ENCODE peak calls at places on chromosomes 6 and 20, in five cellular contexts. One of them, this sample, is unnamed. For H3K4me1, the result is how much of the 10 kb centered on the place peaks cover.

GRCh38 chr6:30091577-30092381 is 16.2 kb upstream of the RNF39 start:
- DNase-seq in psoas muscle: peak
- DNase-seq in PC-3: peak
- DNase-seq in fibroblast of lung: peak
- DNase-seq in sigmoid colon: no peak
- DNase-seq in this sample: peak

GRCh38 chr6:84645000-84645399 is 119.4 kb downstream of the TBX18 start:
- DNase-seq in psoas muscle: no peak
- DNase-seq in PC-3: peak
- DNase-seq in sigmoid colon: no peak
- DNase-seq in fibroblast of lung: peak
- DNase-seq in this sample: peak

GRCh38 chr20:17762243-17762872 is 62.6 kb downstream of the BANF2 start:
- DNase-seq in fibroblast of lung: no peak
- DNase-seq in PC-3: no peak
- DNase-seq in psoas muscle: no peak
- DNase-seq in sigmoid colon: no peak
- DNase-seq in this sample: no peak

GRCh38 chr6:14125346-14125745 is 7.8 kb downstream of the CD83 start:
- DNase-seq in PC-3: no peak
- DNase-seq in fibroblast of lung: no peak
- DNase-seq in psoas muscle: no peak
- DNase-seq in sigmoid colon: no peak
- DNase-seq in this sample: no peak

GRCh38 chr6:71482742-71483141 is 194.1 kb downstream of the OGFRL1 start:
- DNase-seq in PC-3: peak
- DNase-seq in sigmoid colon: no peak
- DNase-seq in psoas muscle: no peak
- DNase-seq in fibroblast of lung: no peak
- DNase-seq in this sample: no peak

GRCh38 chr6:109045423-109046012 is 49.1 kb downstream of the SESN1 start:
- DNase-seq in fibroblast of lung: no peak
- DNase-seq in PC-3: no peak
- DNase-seq in sigmoid colon: no peak
- DNase-seq in psoas muscle: no peak
- DNase-seq in this sample: no peak

GRCh38 chr6:106820412-106820852 is 154.1 kb downstream of the CD24 start:
- DNase-seq in psoas muscle: no peak
- DNase-seq in PC-3: peak
- DNase-seq in fibroblast of lung: peak
- DNase-seq in sigmoid colon: no peak
- DNase-seq in this sample: no peak

GRCh38 chr20:34863421-34863965 is 9.2 kb downstream of the GGT7 start:
- DNase-seq in fibroblast of lung: no peak
- DNase-seq in PC-3: no peak
- DNase-seq in sigmoid colon: no peak
- DNase-seq in psoas muscle: no peak
- DNase-seq in this sample: no peak

GRCh38 chr6:170038717-170039116 is 252.2 kb downstream of the DLL1 start:
- DNase-seq in psoas muscle: no peak
- DNase-seq in sigmoid colon: peak
- DNase-seq in fibroblast of lung: no peak
- DNase-seq in PC-3: no peak
- DNase-seq in this sample: no peak

GRCh38 chr6:88997365-88997764 is 33.9 kb upstream of the RNGTT start:
- DNase-seq in PC-3: no peak
- DNase-seq in sigmoid colon: no peak
- DNase-seq in fibroblast of lung: no peak
- DNase-seq in psoas muscle: no peak
- DNase-seq in this sample: no peak

GRCh38 chr6:21885532-21886089 is 292.1 kb downstream of the SOX4 start:
- DNase-seq in psoas muscle: peak
- DNase-seq in sigmoid colon: peak
- DNase-seq in PC-3: peak
- DNase-seq in fibroblast of lung: peak
- DNase-seq in this sample: peak

GRCh38 chr20:51703446-51704287 is 64.5 kb downstream of the ATP9A start:
- DNase-seq in PC-3: no peak
- DNase-seq in sigmoid colon: no peak
- DNase-seq in psoas muscle: no peak
- DNase-seq in fibroblast of lung: no peak
- DNase-seq in this sample: no peak

GRCh38 chr6:65557224-65557623 is 149.8 kb downstream of the EYS start:
- DNase-seq in PC-3: no peak
- DNase-seq in sigmoid colon: no peak
- DNase-seq in psoas muscle: no peak
- DNase-seq in fibroblast of lung: no peak
- DNase-seq in this sample: no peak

GRCh38 chr6:42947950-42948349 is 12.6 kb upstream of the GNMT start:
- DNase-seq in psoas muscle: no peak
- DNase-seq in fibroblast of lung: no peak
- DNase-seq in sigmoid colon: no peak
- DNase-seq in PC-3: no peak
- DNase-seq in this sample: no peak

GRCh38 chr6:134058622-134059366 is 6.4 kb upstream of the SLC2A12 start:
- DNase-seq in sigmoid colon: no peak
- DNase-seq in PC-3: no peak
- DNase-seq in psoas muscle: no peak
- DNase-seq in fibroblast of lung: peak
- DNase-seq in this sample: peak

GRCh38 chr6:26022166-26022510 is 59.5 kb downstream of the TRIM38 start:
- DNase-seq in fibroblast of lung: peak
- DNase-seq in psoas muscle: no peak
- DNase-seq in sigmoid colon: peak
- DNase-seq in PC-3: peak
- DNase-seq in this sample: peak

GRCh38 chr6:161139304-161139765 is 134.5 kb downstream of the AGPAT4 start:
- DNase-seq in PC-3: no peak
- DNase-seq in psoas muscle: no peak
- DNase-seq in sigmoid colon: no peak
- DNase-seq in fibroblast of lung: no peak
- DNase-seq in this sample: no peak

GRCh38 chr20:45444050-45444449 is 25.5 kb upstream of the WFDC2 start:
- DNase-seq in PC-3: peak
- DNase-seq in fibroblast of lung: no peak
- DNase-seq in psoas muscle: no peak
- DNase-seq in sigmoid colon: no peak
- DNase-seq in this sample: no peak

GRCh38 chr6:63579937-63580703 is 7.8 kb downstream of the LOC128125822 start:
- DNase-seq in sigmoid colon: no peak
- DNase-seq in PC-3: no peak
- DNase-seq in fibroblast of lung: no peak
- DNase-seq in psoas muscle: no peak
- DNase-seq in this sample: no peak

GRCh38 chr6:168737481-168737880 is 296.5 kb downstream of the SMOC2 start:
- DNase-seq in sigmoid colon: no peak
- DNase-seq in PC-3: peak
- DNase-seq in psoas muscle: no peak
- DNase-seq in fibroblast of lung: no peak
- DNase-seq in this sample: peak

GRCh38 chr6:14026831-14027539 is 90.6 kb upstream of the CD83 start:
- DNase-seq in PC-3: no peak
- DNase-seq in fibroblast of lung: peak
- DNase-seq in psoas muscle: no peak
- DNase-seq in sigmoid colon: no peak
- DNase-seq in this sample: no peak

GRCh38 chr6:21371676-21372161 is 221.8 kb upstream of the SOX4 start:
- DNase-seq in sigmoid colon: no peak
- DNase-seq in psoas muscle: no peak
- DNase-seq in fibroblast of lung: peak
- DNase-seq in PC-3: peak
- DNase-seq in this sample: peak

DNA sequence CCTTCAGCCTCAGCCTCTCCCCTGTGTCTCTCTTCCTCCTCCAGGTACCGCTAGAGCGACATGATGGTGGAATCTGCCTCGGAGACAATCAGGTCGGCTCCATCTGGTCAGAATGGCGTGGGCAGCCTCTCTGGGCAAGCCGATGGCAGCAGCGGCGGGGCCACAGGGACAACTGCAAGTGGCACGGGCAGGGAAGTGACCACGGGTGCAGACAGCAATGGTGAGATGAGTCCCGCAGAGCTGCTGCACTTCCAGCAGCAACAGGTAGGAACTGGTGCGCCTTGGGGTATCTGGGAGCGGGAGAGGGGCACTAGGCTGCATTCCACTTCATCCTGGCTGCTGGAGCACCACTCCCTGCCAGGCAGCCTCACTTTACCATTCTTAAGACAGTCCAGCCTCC is 19.5 kb downstream of the FOXP4 start:
- DNase-seq in fibroblast of lung: no peak
- DNase-seq in psoas muscle: no peak
- DNase-seq in sigmoid colon: no peak
- DNase-seq in PC-3: no peak
- DNase-seq in this sample: no peak
- H3K4me1 ChIP-seq in fibroblast of lung: under half
- H3K4me1 ChIP-seq in psoas muscle: under half
- H3K4me1 ChIP-seq in sigmoid colon: under half
- H3K4me1 ChIP-seq in PC-3: under half
- H3K4me1 ChIP-seq in this sample: under half

DNA sequence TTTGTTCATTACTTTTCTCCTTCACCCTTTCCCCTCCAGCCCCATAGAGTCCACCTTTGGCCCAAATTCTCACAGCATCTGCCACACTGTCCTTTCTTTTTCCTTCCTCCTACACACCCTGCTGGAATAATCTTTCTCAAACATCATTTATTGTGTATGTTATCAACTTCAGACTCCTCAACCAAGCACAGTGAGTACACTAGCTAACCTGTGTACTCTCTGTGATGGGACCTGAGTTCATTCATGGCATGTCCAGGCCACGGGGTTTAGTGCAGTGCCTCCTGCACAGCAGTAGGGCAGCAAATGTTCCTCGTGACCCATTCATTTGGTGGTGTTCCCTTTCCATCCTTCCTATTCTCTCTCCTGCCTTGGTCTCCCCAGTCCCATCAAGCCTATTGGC is 7.1 kb upstream of the ARMC12 start:
- DNase-seq in fibroblast of lung: no peak
- DNase-seq in PC-3: no peak
- DNase-seq in psoas muscle: no peak
- DNase-seq in sigmoid colon: no peak
- DNase-seq in this sample: no peak
- H3K27ac ChIP-seq in fibroblast of lung: no peak
- H3K27ac ChIP-seq in PC-3: no peak
- H3K27ac ChIP-seq in psoas muscle: peak
- H3K27ac ChIP-seq in sigmoid colon: peak
- H3K27ac ChIP-seq in this sample: peak

GRCh38 chr6:38434051-38434450 is 205.7 kb downstream of the BTBD9 start:
- DNase-seq in PC-3: no peak
- DNase-seq in psoas muscle: no peak
- DNase-seq in fibroblast of lung: no peak
- DNase-seq in sigmoid colon: no peak
- DNase-seq in this sample: no peak

GRCh38 chr6:38432079-38432478 is 207.7 kb downstream of the BTBD9 start:
- DNase-seq in fibroblast of lung: no peak
- DNase-seq in sigmoid colon: no peak
- DNase-seq in PC-3: no peak
- DNase-seq in psoas muscle: no peak
- DNase-seq in this sample: no peak

GRCh38 chr6:38436726-38437465 is 202.8 kb downstream of the BTBD9 start:
- DNase-seq in psoas muscle: no peak
- DNase-seq in sigmoid colon: no peak
- DNase-seq in PC-3: peak
- DNase-seq in fibroblast of lung: peak
- DNase-seq in this sample: peak

GRCh38 chr6:38435330-38435729 is 204.4 kb downstream of the BTBD9 start:
- DNase-seq in fibroblast of lung: no peak
- DNase-seq in PC-3: no peak
- DNase-seq in psoas muscle: no peak
- DNase-seq in sigmoid colon: no peak
- DNase-seq in this sample: no peak

DNA sequence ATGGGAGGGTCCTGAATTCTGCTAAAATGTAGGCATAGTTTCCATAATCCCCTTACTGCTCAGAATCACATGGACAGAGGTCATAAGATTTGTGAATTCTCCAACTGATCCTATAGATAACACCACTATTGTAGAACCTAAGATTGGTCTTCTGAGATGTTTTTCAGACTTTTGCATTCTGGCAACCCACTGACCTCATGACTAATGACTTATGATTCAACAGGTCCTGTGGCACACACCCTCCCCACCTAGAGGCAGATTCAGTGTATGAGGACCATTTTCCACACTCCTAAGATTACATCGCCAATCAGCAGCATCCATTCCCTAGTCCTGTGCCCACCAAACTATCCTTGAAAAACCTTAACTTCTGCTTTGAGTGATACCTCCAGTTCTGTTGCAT is 207.2 kb downstream of the BTBD9 start:
- DNase-seq in fibroblast of lung: peak
- DNase-seq in psoas muscle: no peak
- DNase-seq in PC-3: peak
- DNase-seq in sigmoid colon: no peak
- DNase-seq in this sample: peak
- TF ChIP-seq CTCF in fibroblast of lung: no peak
- TF ChIP-seq CTCF in psoas muscle: no peak
- TF ChIP-seq CTCF in PC-3: peak
- TF ChIP-seq CTCF in sigmoid colon: no peak
- TF ChIP-seq CTCF in this sample: peak

GRCh38 chr20:57327820-57328219 is 1.8 kb upstream of the SPO11 start:
- DNase-seq in psoas muscle: no peak
- DNase-seq in PC-3: no peak
- DNase-seq in sigmoid colon: no peak
- DNase-seq in fibroblast of lung: no peak
- DNase-seq in this sample: no peak
- H3K4me1 ChIP-seq in psoas muscle: under half
- H3K4me1 ChIP-seq in PC-3: under half
- H3K4me1 ChIP-seq in sigmoid colon: under half
- H3K4me1 ChIP-seq in fibroblast of lung: under half
- H3K4me1 ChIP-seq in this sample: under half

DNA sequence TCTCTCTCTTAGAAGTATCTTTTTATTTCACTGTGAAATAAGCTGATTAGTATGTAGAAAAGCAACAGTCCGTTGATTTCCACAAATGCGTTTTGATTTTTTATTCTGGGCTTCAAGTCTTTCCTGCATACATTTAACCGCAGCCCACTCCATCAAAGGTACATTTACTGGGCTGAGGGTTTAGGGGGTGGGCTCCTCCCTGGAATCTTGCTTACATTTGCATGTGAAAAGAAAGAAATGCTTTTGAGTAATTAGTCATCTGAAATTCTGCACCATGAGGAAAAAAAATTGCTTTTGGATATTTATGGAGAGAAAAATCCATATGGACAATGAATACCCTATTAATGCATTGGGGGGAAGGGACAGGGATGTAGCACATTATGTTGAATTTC is 178.3 kb upstream of the MCHR2 start:
- DNase-seq in PC-3: no peak
- DNase-seq in fibroblast of lung: no peak
- DNase-seq in psoas muscle: no peak
- DNase-seq in sigmoid colon: no peak
- DNase-seq in this sample: no peak
- H3K27ac ChIP-seq in PC-3: no peak
- H3K27ac ChIP-seq in fibroblast of lung: no peak
- H3K27ac ChIP-seq in psoas muscle: no peak
- H3K27ac ChIP-seq in sigmoid colon: no peak
- H3K27ac ChIP-seq in this sample: no peak

GRCh38 chr6:19772891-19773290 is 64.3 kb upstream of the ID4 start:
- DNase-seq in psoas muscle: no peak
- DNase-seq in PC-3: peak
- DNase-seq in sigmoid colon: no peak
- DNase-seq in fibroblast of lung: no peak
- DNase-seq in this sample: no peak
- TF ChIP-seq CTCF in psoas muscle: no peak
- TF ChIP-seq CTCF in PC-3: peak
- TF ChIP-seq CTCF in sigmoid colon: no peak
- TF ChIP-seq CTCF in fibroblast of lung: no peak
- TF ChIP-seq CTCF in this sample: peak

This sample was measured in foreskin keratinocyte.